ENCODE peak calls at places on chromosomes 7 and 10, in seven cellular contexts. M is hepatocyte, P is ovary, H is DND-41, Q is foreskin fibroblast, Y is right atrium auricular region, V is IMR-90. C is an unnamed sample.

GRCh38 chr7:43560742-43561330 is 22.1 kb upstream of the STK17A start:
- DNase-seq in Q (no peak), P (no peak), H (no peak), M (no peak), Y (no peak), V (no peak), C (no peak)

GRCh38 chr7:108813247-108814014 is 243.8 kb downstream of the DNAJB9 start:
- DNase-seq in P (no peak), Q (no peak), Y (no peak), M (no peak), H (peak; percentile 15), V (no peak), C (no peak)

GRCh38 chr7:16684935-16685334 is 39.0 kb downstream of the BZW2 start:
- DNase-seq in Q (no peak), P (no peak), H (no peak), M (no peak), V (no peak), Y (no peak), C (no peak)

GRCh38 chr10:117441812-117442443 is 66.7 kb upstream of the PDZD8 start:
- DNase-seq in P (no peak), V (no peak), Q (peak; percentile 75), Y (no peak), M (peak; percentile 14), H (no peak), C (peak; percentile 75)

GRCh38 chr7:4282434-4283223 is 399.5 kb upstream of the FOXK1 start:
- DNase-seq in H (no peak), V (peak; percentile 8), Y (no peak), M (no peak), Q (no peak), P (no peak), C (peak; percentile 2)

GRCh38 chr7:91079491-91079890 is 184.7 kb upstream of the FZD1 start:
- DNase-seq in Q (no peak), P (no peak), Y (no peak), H (no peak), V (peak; percentile 69), M (no peak), C (peak; percentile 47)

GRCh38 chr10:9209105-9209798 is 1154.8 kb downstream of the GATA3 start:
- DNase-seq in M (peak; percentile 70), H (peak; percentile 75), P (peak; percentile 25), V (peak; percentile 60), Q (peak; percentile 43), Y (peak; percentile 72), C (peak; percentile 46)

GRCh38 chr10:81479316-81479715 is 395.7 kb upstream of the NRG3 start:
- DNase-seq in M (no peak), P (no peak), Q (no peak), V (no peak), H (no peak), Y (no peak), C (no peak)

GRCh38 chr7:135575296-135575695 is 17.6 kb downstream of the NUP205 start:
- DNase-seq in H (no peak), V (no peak), M (no peak), Y (no peak), Q (no peak), P (no peak), C (no peak)

GRCh38 chr10:54487743-54488142 is 313.3 kb downstream of the PCDH15 start:
- DNase-seq in H (no peak), Y (no peak), P (no peak), M (no peak), Q (no peak), V (no peak), C (no peak)

GRCh38 chr7:12839508-12840153 is 152.2 kb downstream of the ARL4A start:
- DNase-seq in H (no peak), Q (no peak), M (peak; percentile 16), V (no peak), Y (no peak), P (no peak), C (no peak)

GRCh38 chr7:2190531-2190930 is 42.2 kb downstream of the MAD1L1 start:
- DNase-seq in Y (no peak), V (peak; percentile 76), P (no peak), Q (no peak), H (no peak), M (no peak), C (peak; percentile 23)

DNA sequence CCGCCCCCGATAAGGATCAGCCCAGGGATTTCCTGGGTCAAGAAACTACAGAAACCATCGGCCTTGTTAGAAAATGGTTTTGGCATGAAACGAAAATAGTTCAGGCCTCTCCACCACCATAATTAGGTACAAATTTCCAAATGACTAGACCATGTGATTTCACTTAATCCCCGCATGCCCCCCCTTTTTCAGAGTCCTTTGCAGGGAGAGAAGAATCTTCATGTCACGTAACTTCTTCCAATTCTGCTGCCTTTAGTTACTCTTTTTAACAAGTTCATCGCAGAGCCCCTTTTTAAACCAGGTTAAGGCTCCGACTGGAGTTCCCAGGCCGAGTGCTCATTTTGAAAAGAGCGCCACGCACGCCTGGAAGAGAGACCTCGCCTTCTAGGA is 3.4 kb downstream of the PDGFA start:
- DNase-seq in P (no peak), Y (no peak), Q (no peak), M (no peak), V (no peak), H (no peak), C (no peak)
- H3K4me3 ChIP-seq in P (peak overlapping the region; percentile 46), Y (peak overlapping the region; percentile 65), Q (no peak overlapping the region), M (peak overlapping the region; percentile 99), V (no peak overlapping the region), H (no peak overlapping the region), C (no peak overlapping the region)

DNA sequence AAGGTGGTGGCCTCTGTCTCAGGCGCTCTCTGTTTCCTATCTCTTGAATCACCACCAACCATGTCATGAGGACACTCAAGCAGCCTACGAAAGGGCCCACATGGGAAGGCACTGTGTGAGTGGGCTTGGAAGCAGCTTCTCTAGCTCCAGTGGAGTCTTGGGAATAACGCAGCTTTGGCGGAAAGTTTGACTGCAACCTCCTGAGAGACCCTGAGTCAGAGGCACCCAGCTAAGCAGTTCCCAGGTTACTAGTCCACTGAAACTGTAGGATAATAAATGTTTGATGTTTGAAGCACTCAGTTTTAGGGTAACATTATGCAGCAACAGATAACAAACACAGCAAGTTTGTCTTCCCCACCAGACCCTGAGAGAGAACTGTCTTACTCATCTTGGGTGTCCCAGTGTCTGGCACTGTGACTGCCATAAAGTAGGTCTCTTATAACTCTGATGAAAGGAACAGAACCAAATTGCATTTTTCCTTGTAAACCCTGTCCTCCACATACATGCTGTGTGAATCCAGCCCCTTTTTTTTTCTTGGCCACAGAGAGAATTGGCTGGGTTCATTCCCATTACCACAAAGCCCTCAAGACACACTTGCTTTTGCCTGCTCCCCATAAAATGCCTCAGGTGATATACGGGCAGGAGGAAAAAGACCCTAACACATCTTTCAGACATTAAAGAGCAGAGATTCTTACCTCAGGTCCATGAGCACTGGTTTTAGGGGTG is 185.5 kb downstream of the ZNF365 start:
- DNase-seq in Q (no peak), V (no peak), P (no peak), Y (no peak), H (no peak), M (no peak), C (no peak)
- TF ChIP-seq CTCF in Q (no peak), V (no peak), P (no peak), Y (no peak), H (no peak), M (no peak), C (no peak)

DNA sequence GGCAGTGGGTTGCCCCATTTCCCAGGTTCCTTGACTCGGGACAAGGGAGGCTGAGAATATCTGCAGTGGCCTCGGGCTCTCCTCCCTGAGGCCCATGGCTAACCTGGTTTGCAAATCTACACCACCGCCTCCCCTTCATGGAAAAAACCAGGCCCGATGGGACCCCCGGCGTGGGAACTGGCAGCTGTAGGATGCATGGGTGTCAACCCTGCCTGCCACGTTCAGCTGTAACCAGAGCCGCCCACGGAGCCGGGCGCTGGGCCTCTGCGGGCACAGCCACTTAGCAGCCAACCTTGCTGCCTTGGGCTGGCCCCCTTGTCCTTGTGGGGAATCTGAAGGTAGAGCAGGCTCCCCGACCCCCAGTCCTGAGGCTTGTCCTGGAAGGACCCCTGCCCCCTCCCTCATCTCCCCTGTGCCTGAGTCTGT is 1.6 kb downstream of the PWWP2B start:
- DNase-seq in P (peak; percentile 48), M (no peak), V (no peak), Q (no peak), Y (no peak), H (no peak), C (no peak)
- H3K4me3 ChIP-seq in P (no peak overlapping the region), M (no peak overlapping the region), V (no peak overlapping the region), Q (peak overlapping the region; percentile 50), Y (no peak overlapping the region), H (no peak overlapping the region), C (no peak overlapping the region)

GRCh38 chr7:23072043-23072442 is 33.5 kb upstream of the KLHL7 start:
- DNase-seq in M (no peak), Q (no peak), Y (no peak), P (no peak), H (no peak), V (peak; percentile 28), C (no peak)
- TF ChIP-seq CTCF in M (peak; percentile 20), Q (peak; percentile 28), Y (no peak), P (no peak), H (peak; percentile 25), V (peak; percentile 43), C (peak; percentile 17)

DNA sequence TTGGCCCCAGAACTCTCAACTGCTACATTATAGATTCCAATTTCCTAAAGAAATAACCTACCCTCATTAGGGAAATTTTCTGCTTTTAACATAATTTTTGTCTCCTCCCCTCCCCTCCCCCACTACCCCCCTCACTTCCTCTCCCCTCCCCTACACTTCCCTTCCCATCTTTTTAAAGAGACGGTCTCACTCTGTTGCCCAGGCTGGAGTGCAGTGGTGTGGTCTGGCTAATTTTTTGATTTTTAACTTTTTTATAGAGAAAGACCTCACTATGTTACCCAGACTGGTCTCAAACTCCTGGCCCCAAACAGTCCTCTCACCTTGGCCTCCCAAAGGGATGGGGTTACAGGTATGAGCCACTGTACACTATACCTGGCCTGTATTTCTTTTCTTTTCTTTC is 30.5 kb upstream of the C1GALT1 start:
- DNase-seq in P (no peak), H (peak; percentile 11), Q (no peak), V (no peak), M (no peak), Y (no peak), C (no peak)
- H3K4me3 ChIP-seq in P (no peak overlapping the region), H (no peak overlapping the region), Q (no peak overlapping the region), V (no peak overlapping the region), M (no peak overlapping the region), Y (no peak overlapping the region), C (no peak overlapping the region)

DNA sequence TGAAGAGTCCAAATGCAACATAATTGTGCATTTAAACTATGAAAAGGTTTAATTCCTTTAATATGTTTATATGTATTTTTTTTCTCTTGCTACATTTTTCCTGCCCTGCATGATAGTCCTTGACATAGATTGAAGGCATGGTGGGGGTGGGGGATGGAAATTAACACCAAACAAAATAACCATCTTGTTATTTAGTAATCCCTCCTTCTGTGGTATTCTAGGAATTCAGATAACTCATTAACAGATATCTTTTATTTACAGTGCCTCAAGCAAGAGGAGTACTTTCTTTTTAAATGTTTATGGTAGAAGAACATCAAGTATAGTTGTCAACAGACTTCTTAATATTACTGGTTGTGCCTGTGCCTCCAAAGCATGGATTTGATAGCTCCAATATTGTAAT is 337.6 kb upstream of the SEMA3A start:
- DNase-seq in V (no peak), Y (no peak), Q (no peak), M (no peak), P (no peak), H (no peak), C (no peak)
- TF ChIP-seq CTCF in V (no peak), Y (no peak), Q (no peak), M (no peak), P (no peak), H (no peak), C (no peak)

GRCh38 chr10:102673961-102674511 is 29.8 kb downstream of the TRIM8 start:
- DNase-seq in H (peak; percentile 93), V (peak; percentile 75), M (peak; percentile 52), P (peak; percentile 59), Q (peak; percentile 58), Y (peak; percentile 83), C (no peak)
- H3K4me3 ChIP-seq in H (peak overlapping the region; percentile 5), V (peak overlapping the region; percentile 16), M (no peak overlapping the region), P (peak overlapping the region; percentile 23), Q (peak overlapping the region; percentile 29), Y (peak overlapping the region; percentile 2), C (no peak overlapping the region)